ENCODE peak calls at places on chromosomes 2 and 18, in six cellular contexts. V, C, U, X, L and S are unnamed samples. For H3K27me3 and H3K4me1, the result is how much of the 10 kb centered on the place peaks cover.

GRCh38 chr18:74546751-74547530 is 12.6 kb downstream of the CNDP1 start:
- DNase-seq in U (no peak), C (peak), V (peak), L (no peak), X (no peak), S (no peak)

GRCh38 chr18:28974504-28974903 is 797.6 kb upstream of the CDH2 start:
- DNase-seq in U (no peak), X (no peak), L (no peak), C (no peak), V (no peak), S (no peak)

GRCh38 chr18:24089059-24089458 is 49.8 kb upstream of the CABYR start:
- DNase-seq in L (no peak), C (no peak), X (no peak), V (no peak), U (no peak), S (no peak)

GRCh38 chr2:67790622-67791021 is 272.2 kb downstream of the C1D start:
- DNase-seq in L (no peak), C (peak), V (no peak), X (no peak), U (no peak), S (no peak)

GRCh38 chr2:1730047-1730937 is 14.0 kb downstream of the PXDN start:
- DNase-seq in V (peak), C (peak), U (peak), L (peak), X (no peak), S (peak)

GRCh38 chr18:55665506-55665905 is 77.5 kb upstream of the TCF4 start:
- DNase-seq in X (no peak), C (no peak), V (no peak), L (no peak), U (no peak), S (no peak)

GRCh38 chr18:51149605-51150429 is 47.7 kb downstream of the MEX3C start:
- DNase-seq in X (peak), U (no peak), V (no peak), L (no peak), C (peak), S (no peak)

GRCh38 chr2:116842164-116842563 is 972.3 kb upstream of the DDX18 start:
- DNase-seq in X (no peak), C (no peak), V (no peak), L (peak), U (no peak), S (no peak)

GRCh38 chr2:133988316-133988891 is 265.5 kb upstream of the MGAT5 start:
- DNase-seq in U (no peak), L (no peak), C (no peak), X (no peak), V (no peak), S (no peak)

GRCh38 chr2:54470241-54470938 is 14.3 kb downstream of the SPTBN1 start:
- DNase-seq in C (no peak), V (no peak), X (no peak), U (peak), L (no peak), S (peak)

GRCh38 chr2:9946076-9946475 is 5.4 kb upstream of the GRHL1 start:
- DNase-seq in V (no peak), U (no peak), L (no peak), X (no peak), C (no peak), S (no peak)

GRCh38 chr2:233037078-233037477 is 4.6 kb downstream of the NEU2 start:
- DNase-seq in L (no peak), C (peak), U (no peak), V (no peak), X (no peak), S (no peak)

GRCh38 chr2:152505495-152505906 is 170.5 kb downstream of the FMNL2 start:
- DNase-seq in X (peak), C (peak), V (no peak), U (no peak), L (peak), S (no peak)

GRCh38 chr2:3483227-3483985 is 35.9 kb downstream of the ADI1 start:
- DNase-seq in U (no peak), X (peak), C (no peak), L (peak), V (peak), S (no peak)

GRCh38 chr2:179335732-179336131 is 71.1 kb upstream of the SESTD1 start:
- DNase-seq in V (no peak), C (no peak), U (no peak), L (no peak), X (no peak), S (no peak)

GRCh38 chr2:109722026-109722425 is 72.1 kb upstream of the RGPD5 start:
- DNase-seq in L (no peak), X (no peak), C (no peak), U (no peak), V (peak), S (no peak)

GRCh38 chr2:43879261-43879660 is 40.5 kb downstream of the ABCG8 start:
- DNase-seq in U (peak), V (no peak), X (no peak), C (no peak), L (no peak), S (no peak)

GRCh38 chr18:45667056-45667455 is 51.8 kb downstream of the SLC14A2 start:
- DNase-seq in L (no peak), U (no peak), X (no peak), V (no peak), C (no peak), S (no peak)

GRCh38 chr18:43665239-43665788 is 388.0 kb upstream of the SYT4 start:
- DNase-seq in X (no peak), U (no peak), V (no peak), L (no peak), C (peak), S (no peak)

GRCh38 chr2:24411488-24412146 is 51.3 kb upstream of the ITSN2 start:
- DNase-seq in C (no peak), L (no peak), X (no peak), U (no peak), V (no peak), S (peak)

GRCh38 chr2:29114514-29114840 is 738 bp upstream of the CLIP4 start:
- DNase-seq in U (no peak), L (no peak), C (no peak), X (no peak), V (no peak), S (peak)

GRCh38 chr2:199875400-199875799 is 24.4 kb upstream of the FTCDNL1 start:
- DNase-seq in L (no peak), X (no peak), U (no peak), V (no peak), C (no peak), S (no peak)

GRCh38 chr2:103818176-103818575 is 1035.7 kb upstream of the POU3F3 start:
- DNase-seq in L (no peak), X (no peak), V (no peak), C (no peak), U (no peak), S (no peak)

GRCh38 chr2:96105152-96105915 is 11.0 kb downstream of the ADRA2B start:
- DNase-seq in X (no peak), L (peak), V (no peak), U (no peak), C (no peak), S (no peak)

GRCh38 chr2:162069200-162069910 is 4.7 kb downstream of the DPP4 start:
- DNase-seq in L (no peak), C (no peak), X (no peak), V (no peak), U (no peak), S (no peak)

GRCh38 chr2:162070228-162070918 is 3.6 kb downstream of the DPP4 start:
- DNase-seq in L (no peak), V (no peak), C (no peak), U (no peak), X (no peak), S (no peak)

GRCh38 chr2:162072976-162073775 is 839 bp downstream of the DPP4 start:
- DNase-seq in C (no peak), U (no peak), L (no peak), V (no peak), X (no peak), S (no peak)

GRCh38 chr2:162072181-162072702 is 1.8 kb downstream of the DPP4 start:
- DNase-seq in V (no peak), X (no peak), U (no peak), C (peak), L (no peak), S (no peak)

GRCh38 chr2:162071016-162071415 is 3.0 kb downstream of the DPP4 start:
- DNase-seq in V (no peak), L (no peak), C (no peak), X (no peak), U (peak), S (no peak)
- H3K27ac ChIP-seq in V (no peak), L (no peak), C (no peak), X (no peak), U (no peak), S (no peak)

GRCh38 chr18:6877288-6877687 is 147.8 kb downstream of the ARHGAP28 start:
- DNase-seq in C (no peak), X (no peak), V (no peak), L (no peak), U (no peak), S (no peak)
- H3K27me3 ChIP-seq in C (under half), X (under half), V (under half), L (under half), U (under half), S (under half)

DNA sequence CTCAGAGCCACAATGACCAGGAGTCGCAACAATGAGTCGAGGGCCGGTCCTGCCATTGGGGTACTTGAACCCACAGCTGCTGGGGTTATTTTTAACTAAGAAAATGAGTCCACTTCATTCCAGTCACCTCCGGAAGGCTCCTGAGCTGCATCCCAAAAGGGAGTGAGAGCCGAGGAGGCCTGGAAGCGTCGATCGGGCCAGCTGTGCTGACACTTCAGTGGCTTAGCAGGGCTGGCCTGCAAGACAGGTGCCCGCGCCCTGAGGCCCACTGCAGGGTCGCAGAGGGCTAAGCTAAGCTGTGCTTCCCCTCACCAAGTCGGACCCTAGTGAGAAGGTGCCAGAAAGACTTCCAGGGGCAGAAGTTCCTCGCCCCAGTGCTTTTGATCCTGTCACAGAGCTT is 21.1 kb downstream of the TBC1D8 start:
- DNase-seq in X (no peak), U (no peak), C (no peak), L (no peak), V (no peak), S (peak)
- H3K4me1 ChIP-seq in X (under half), U (under half), C (under half), L (under half), V (half or more), S (under half)

GRCh38 chr2:45647986-45648520 is 3.4 kb upstream of the PRKCE start:
- DNase-seq in U (no peak), C (no peak), X (no peak), V (no peak), L (no peak), S (no peak)
- H3K27ac ChIP-seq in U (no peak), C (no peak), X (no peak), V (no peak), L (no peak), S (no peak)

DNA sequence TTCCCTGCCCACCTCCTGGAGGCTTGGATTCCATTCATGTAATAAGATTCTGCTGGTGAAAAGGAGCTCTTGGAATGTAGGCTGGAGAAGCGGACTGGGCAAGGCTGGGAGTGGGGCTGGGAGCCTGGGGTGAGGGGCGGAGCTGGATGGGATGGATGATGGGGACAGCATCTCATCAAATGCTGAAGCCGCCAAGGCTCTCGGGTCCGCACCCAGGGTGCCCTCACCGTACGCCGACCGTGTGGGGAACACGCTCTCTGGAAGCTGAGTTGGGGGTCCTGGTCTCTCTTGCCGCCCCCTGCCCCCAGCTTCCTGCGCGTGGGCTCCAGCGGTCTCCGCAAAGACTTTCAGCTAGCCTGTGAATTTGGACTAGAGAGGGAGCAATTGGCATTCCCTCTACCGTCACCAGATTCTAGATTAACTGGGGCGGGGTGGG is 9.1 kb downstream of the RAX start:
- DNase-seq in L (no peak), U (no peak), V (no peak), X (no peak), C (no peak), S (no peak)
- H3K27me3 ChIP-seq in L (under half), U (under half), V (half or more), X (half or more), C (half or more), S (under half)